ENCODE peak calls at places on chromosome 1, in ten cellular contexts. H is stimulated activated CD8-positive, alpha-beta memory T cell treated with anti-CD3 and anti-CD28 coated beads, Interleukin-15, amount 100 ng/mL, for 1 hour; X is cardiac septum; G is ovary; K is WERI-Rb-1; R is skeletal muscle cell; E is A549; S is suprapubic skin; I is activated T-cell treated with anti-CD3 and anti-CD28 coated beads for 4 hours; N is heart right ventricle. U is an unnamed sample.

GRCh38 chr1:64111787-64112186 is 91.6 kb upstream of the UBE2U start:
- DNase-seq in E (no peak), I (no peak), R (no peak), K (no peak), H (no peak), X (no peak), G (no peak), S (no peak), N (no peak), U (no peak)

GRCh38 chr1:35556494-35557117 is 597 bp downstream of the KIAA0319L start:
- DNase-seq in X (no peak), I (no peak), N (no peak), S (no peak), H (no peak), K (no peak), R (no peak), E (no peak), G (no peak), U (no peak)

GRCh38 chr1:51644533-51645197 is 27.8 kb downstream of the OSBPL9 start:
- DNase-seq in H (no peak), G (no peak), I (no peak), N (no peak), E (peak; percentile 63), X (no peak), R (peak; percentile 52), K (no peak), S (no peak), U (no peak)

GRCh38 chr1:236514703-236515442 is 8.9 kb upstream of the LGALS8 start:
- DNase-seq in N (no peak), S (no peak), K (no peak), H (no peak), I (no peak), G (no peak), R (no peak), E (peak; percentile 26), X (no peak), U (no peak)

GRCh38 chr1:228405200-228405978 is 1.2 kb downstream of the TRIM11 start:
- DNase-seq in I (no peak), N (no peak), G (peak; percentile 15), E (no peak), X (peak; percentile 74), K (no peak), S (peak; percentile 58), H (no peak), R (no peak), U (no peak)

GRCh38 chr1:165945911-165946310 is 118.5 kb downstream of the UCK2 start:
- DNase-seq in S (no peak), I (no peak), H (no peak), G (no peak), E (no peak), X (no peak), N (no peak), K (no peak), R (no peak), U (no peak)

GRCh38 chr1:24357011-24357410 is 37.9 kb downstream of the GRHL3 start:
- DNase-seq in S (no peak), H (no peak), G (no peak), K (no peak), E (no peak), I (no peak), X (no peak), R (no peak), N (no peak), U (no peak)

GRCh38 chr1:156789621-156790318 is 22.4 kb downstream of the PRCC start:
- DNase-seq in R (no peak), I (no peak), K (no peak), X (peak; percentile 35), H (no peak), E (no peak), N (no peak), G (no peak), S (peak; percentile 4), U (no peak)

GRCh38 chr1:11850121-11850520 is 2.5 kb upstream of the NPPA start:
- DNase-seq in H (no peak), K (no peak), I (no peak), G (no peak), S (no peak), X (no peak), E (no peak), R (no peak), N (no peak), U (no peak)

GRCh38 chr1:204139952-204140351 is 11.9 kb downstream of the ETNK2 start:
- DNase-seq in S (no peak), K (no peak), H (no peak), N (no peak), R (no peak), G (no peak), X (no peak), E (no peak), I (no peak), U (no peak)